ENCODE peak calls at places on chromosomes 7 and 10, in four cellular contexts. One of them, this sample, is unnamed.

GRCh38 chr10:23262928-23263327 is 70.8 kb downstream of the PTF1A start:
- DNase-seq in heart left ventricle: no peak
- DNase-seq in left cardiac atrium: no peak
- DNase-seq in ELF-1: no peak
- DNase-seq in this sample: no peak

GRCh38 chr7:157760004-157760730 is 423.4 kb downstream of the DNAJB6 start:
- DNase-seq in ELF-1: no peak
- DNase-seq in left cardiac atrium: no peak
- DNase-seq in heart left ventricle: peak
- DNase-seq in this sample: no peak

GRCh38 chr10:13862541-13863233 is 275.9 kb downstream of the PRPF18 start:
- DNase-seq in left cardiac atrium: no peak
- DNase-seq in heart left ventricle: no peak
- DNase-seq in ELF-1: no peak
- DNase-seq in this sample: no peak

GRCh38 chr7:73811760-73812168 is 19.0 kb upstream of the CLDN4 start:
- DNase-seq in ELF-1: peak
- DNase-seq in heart left ventricle: peak
- DNase-seq in left cardiac atrium: peak
- DNase-seq in this sample: peak

GRCh38 chr10:13351340-13351915 is 3.3 kb upstream of the SEPHS1 start:
- DNase-seq in ELF-1: peak
- DNase-seq in heart left ventricle: no peak
- DNase-seq in left cardiac atrium: no peak
- DNase-seq in this sample: no peak

GRCh38 chr10:43197834-43198681 is 59.8 kb downstream of the CSGALNACT2 start:
- DNase-seq in left cardiac atrium: peak
- DNase-seq in heart left ventricle: no peak
- DNase-seq in ELF-1: peak
- DNase-seq in this sample: peak

GRCh38 chr10:88091490-88092061 is 228.2 kb downstream of the PTEN start:
- DNase-seq in heart left ventricle: no peak
- DNase-seq in ELF-1: no peak
- DNase-seq in left cardiac atrium: no peak
- DNase-seq in this sample: no peak

GRCh38 chr10:75168275-75168674 is 42.3 kb upstream of the VDAC2 start:
- DNase-seq in heart left ventricle: no peak
- DNase-seq in left cardiac atrium: no peak
- DNase-seq in ELF-1: no peak
- DNase-seq in this sample: no peak

GRCh38 chr7:30893357-30893756 is 18.3 kb upstream of the AQP1 start:
- DNase-seq in left cardiac atrium: peak
- DNase-seq in ELF-1: no peak
- DNase-seq in heart left ventricle: peak
- DNase-seq in this sample: no peak

This sample was measured in ecto neural progenitor cell.